ENCODE peak calls at places on chromosomes 6 and 20, in seven cellular contexts. L is ovary, X is foreskin fibroblast, W is osteoblast, F is BJ, D is cardiac fibroblast, A is epithelial cell of esophagus. J is an unnamed sample.

GRCh38 chr6:160358225-160359119 is 10.3 kb downstream of the SLC22A3 start:
- DNase-seq in D (no peak), L (no peak), X (no peak), F (no peak), A (no peak), W (no peak), J (no peak)

GRCh38 chr20:48669946-48670630 is 157.7 kb downstream of the PREX1 start:
- DNase-seq in A (no peak), L (no peak), D (no peak), F (no peak), W (peak), X (no peak), J (no peak)

GRCh38 chr6:151036869-151037680 is 171.6 kb downstream of the MTHFD1L start:
- DNase-seq in D (peak), F (no peak), A (peak), W (no peak), L (no peak), X (no peak), J (no peak)

GRCh38 chr6:108606130-108606797 is 45.5 kb downstream of the FOXO3 start:
- DNase-seq in W (no peak), F (no peak), X (no peak), A (no peak), L (no peak), D (no peak), J (no peak)

GRCh38 chr6:40380271-40380670 is 206.9 kb downstream of the LRFN2 start:
- DNase-seq in X (no peak), D (no peak), A (no peak), W (no peak), F (no peak), L (no peak), J (no peak)

GRCh38 chr6:40293824-40294188 is 293.4 kb downstream of the LRFN2 start:
- DNase-seq in D (no peak), X (no peak), F (no peak), W (no peak), A (no peak), L (no peak), J (no peak)

GRCh38 chr6:87483929-87484328 is 11.2 kb downstream of the SLC35A1 start:
- DNase-seq in D (peak), X (peak), L (no peak), A (peak), W (no peak), F (peak), J (peak)

GRCh38 chr6:90000864-90001731 is 106.8 kb downstream of the GJA10 start:
- DNase-seq in D (peak), A (peak), X (peak), F (no peak), L (no peak), W (no peak), J (no peak)

GRCh38 chr20:63218701-63219446 is 2.9 kb upstream of the YTHDF1 start:
- DNase-seq in A (no peak), X (no peak), L (no peak), W (peak), F (no peak), D (no peak), J (no peak)

DNA sequence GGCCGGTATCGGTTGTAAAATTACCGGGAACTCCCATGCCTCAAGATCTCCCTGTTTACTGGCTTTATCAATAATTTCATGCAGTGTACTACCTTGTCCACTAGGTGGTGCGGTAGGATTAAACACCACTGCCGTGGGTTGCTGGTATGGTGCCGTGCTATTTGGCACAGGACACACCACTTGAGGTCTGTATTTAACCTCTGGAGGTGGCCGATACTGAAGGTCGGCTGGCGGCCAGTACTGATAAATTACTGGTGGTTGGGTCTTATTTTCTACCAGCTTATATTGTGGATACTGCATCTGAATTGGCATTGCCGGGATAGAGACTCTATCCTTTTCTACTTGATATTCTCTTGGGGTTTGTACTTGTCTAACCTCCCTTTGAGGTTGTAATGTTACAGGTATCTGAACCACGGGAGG is 14.3 kb upstream of the PTCRA start:
- DNase-seq in X (peak), F (no peak), L (peak), D (peak), A (peak), W (peak), J (peak)
- TF ChIP-seq CTCF in X (peak), F (peak), L (peak), D (peak), A (peak), W (peak), J (peak)

GRCh38 chr20:13494019-13494418 is 144.7 kb downstream of the TASP1 start:
- DNase-seq in W (no peak), L (no peak), F (no peak), D (peak), X (peak), A (peak), J (no peak)
- H3K4me3 ChIP-seq in W (no peak), L (no peak), F (no peak), D (no peak), X (no peak), A (no peak), J (no peak)

GRCh38 chr6:138944412-138944811 is 43.6 kb downstream of the REPS1 start:
- DNase-seq in A (peak), L (no peak), D (peak), X (peak), W (no peak), F (no peak), J (peak)

GRCh38 chr6:138948028-138948427 is 40.0 kb downstream of the REPS1 start:
- DNase-seq in A (peak), D (peak), L (no peak), X (no peak), F (no peak), W (no peak), J (no peak)

GRCh38 chr6:138948780-138949179 is 39.3 kb downstream of the REPS1 start:
- DNase-seq in W (no peak), X (no peak), A (peak), L (no peak), F (no peak), D (no peak), J (no peak)

GRCh38 chr6:138943089-138943625 is 44.9 kb downstream of the REPS1 start:
- DNase-seq in W (no peak), X (no peak), D (no peak), F (no peak), A (no peak), L (no peak), J (no peak)

DNA sequence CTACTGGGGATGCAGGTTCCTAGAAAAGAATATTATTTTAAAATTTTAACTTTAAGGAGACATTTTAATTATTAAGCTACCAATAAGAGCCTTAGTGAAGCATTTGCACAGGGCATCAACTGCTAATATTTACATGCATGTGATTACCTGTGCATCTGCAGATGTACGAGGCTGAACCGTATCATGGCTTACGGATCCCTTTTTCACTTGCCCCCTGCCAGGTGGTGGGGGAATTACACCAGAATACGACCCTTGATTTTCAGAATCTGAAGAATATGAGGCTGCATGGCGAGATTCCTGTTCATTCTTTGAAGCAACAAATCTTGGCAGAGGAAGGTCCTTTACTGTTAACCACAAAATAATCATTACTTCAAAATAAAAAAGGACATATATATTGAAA is 42.7 kb downstream of the REPS1 start:
- DNase-seq in L (no peak), D (no peak), F (no peak), A (peak), X (no peak), W (no peak), J (no peak)
- TF ChIP-seq CTCF in L (no peak), D (peak), F (no peak), A (no peak), X (no peak), W (no peak), J (peak)

DNA sequence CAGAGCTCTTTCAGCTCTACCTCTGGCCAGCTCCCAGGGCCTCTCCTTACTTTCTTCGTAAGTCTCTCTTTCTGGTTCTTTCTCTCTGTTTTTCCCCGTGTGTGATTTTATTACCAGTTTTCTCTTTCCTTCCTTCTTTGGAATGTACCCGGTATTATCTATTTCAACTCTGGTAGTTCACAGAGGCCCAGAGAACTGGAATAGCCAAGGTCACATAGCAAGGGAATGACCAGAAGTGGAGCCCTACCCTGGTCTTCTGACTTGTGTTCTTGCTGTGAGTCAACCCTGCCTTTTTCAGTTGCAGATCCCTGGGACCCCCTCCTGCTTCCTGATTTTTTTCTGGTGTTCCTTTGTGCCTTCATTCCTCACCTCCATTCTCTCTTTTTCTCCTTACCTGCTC is 764 bp upstream of the RNF39 start:
- DNase-seq in D (no peak), L (no peak), X (peak), A (no peak), F (no peak), W (no peak), J (no peak)
- H3K4me3 ChIP-seq in D (no peak), L (no peak), X (no peak), A (no peak), F (no peak), W (no peak), J (no peak)

GRCh38 chr20:24503352-24503931 is 34.0 kb downstream of the SYNDIG1 start:
- DNase-seq in X (peak), F (peak), A (no peak), D (peak), W (peak), L (no peak), J (no peak)
- TF ChIP-seq CTCF in X (no peak), F (no peak), A (no peak), D (peak), W (no peak), L (no peak), J (no peak)

J was measured in astrocyte of the cerebellum.